ENCODE peak calls at places on chromosomes 11 and 22, in four cellular contexts. M is K562, Y is H9, O is IMR-90. F is an unnamed sample. For H3K9me3 and H3K4me1, the result is how much of the 10 kb centered on the place peaks cover.

GRCh38 chr22:50200333-50201190 is at the start of gene SELENOO:
- DNase-seq in M (peak), Y (peak), O (peak), F (peak)

GRCh38 chr11:67664213-67664585 is 10.2 kb downstream of the ALDH3B2 start:
- DNase-seq in M (no peak), Y (no peak), O (no peak), F (no peak)

GRCh38 chr22:26648011-26648497 is 9.3 kb upstream of the MIAT start:
- DNase-seq in M (no peak), Y (peak), O (no peak), F (no peak)

GRCh38 chr11:101862410-101863233 is 52.2 kb upstream of the CEP126 start:
- DNase-seq in M (no peak), Y (peak), O (peak), F (peak)

GRCh38 chr11:129273322-129273721 is 81.2 kb upstream of the ARHGAP32 start:
- DNase-seq in M (no peak), Y (no peak), O (no peak), F (no peak)

GRCh38 chr11:2807276-2807681 is 78.3 kb downstream of the CDKN1C start:
- DNase-seq in M (no peak), Y (peak), O (no peak), F (no peak)

GRCh38 chr22:27437570-27437969 is 364.0 kb downstream of the MN1 start:
- DNase-seq in M (no peak), Y (no peak), O (no peak), F (peak)

GRCh38 chr22:27046126-27046525 is 388.7 kb downstream of the MIAT start:
- DNase-seq in M (no peak), Y (no peak), O (no peak), F (no peak)

GRCh38 chr11:14132312-14132711 is 169.8 kb downstream of the SPON1 start:
- DNase-seq in M (no peak), Y (no peak), O (peak), F (no peak)

GRCh38 chr11:13309156-13309555 is 31.6 kb downstream of the BMAL1 start:
- DNase-seq in M (no peak), Y (no peak), O (no peak), F (no peak)

GRCh38 chr11:131136476-131136875 is 220.2 kb upstream of the SNX19 start:
- DNase-seq in M (no peak), Y (no peak), O (peak), F (no peak)

GRCh38 chr11:16946477-16947282 is 67.5 kb downstream of the PLEKHA7 start:
- DNase-seq in M (no peak), Y (no peak), O (no peak), F (no peak)

GRCh38 chr11:71146846-71147245 is 105.5 kb downstream of the SHANK2 start:
- DNase-seq in M (no peak), Y (no peak), O (no peak), F (no peak)

GRCh38 chr11:2099523-2100316 is 39.5 kb downstream of the IGF2 start:
- DNase-seq in M (no peak), Y (peak), O (no peak), F (peak)

GRCh38 chr11:61174275-61174674 is 13.0 kb upstream of the VPS37C start:
- DNase-seq in M (no peak), Y (no peak), O (no peak), F (no peak)

GRCh38 chr11:97487387-97487786 is 1097.6 kb downstream of the JRKL start:
- DNase-seq in M (no peak), Y (no peak), O (no peak), F (no peak)

GRCh38 chr11:117814766-117815261 is 9.7 kb downstream of the FXYD2 start:
- DNase-seq in M (no peak), Y (no peak), O (no peak), F (no peak)

GRCh38 chr22:20111045-20111688 is 4.7 kb upstream of the RANBP1 start:
- DNase-seq in M (peak), Y (no peak), O (peak), F (no peak)

GRCh38 chr22:46027219-46028068 is 50.5 kb upstream of the WNT7B start:
- DNase-seq in M (peak), Y (no peak), O (no peak), F (no peak)

GRCh38 chr11:64999478-64999877 is 2.7 kb upstream of the BATF2 start:
- DNase-seq in M (no peak), Y (no peak), O (no peak), F (no peak)

GRCh38 chr11:119195680-119196079 is 10.4 kb downstream of the NHERF4 start:
- DNase-seq in M (peak), Y (peak), O (peak), F (peak)

GRCh38 chr11:19389787-19390303 is 149.1 kb upstream of the E2F8 start:
- DNase-seq in M (no peak), Y (no peak), O (peak), F (no peak)

GRCh38 chr11:64846998-64847666 is 2.7 kb upstream of the CDC42BPG start:
- DNase-seq in M (peak), Y (peak), O (peak), F (peak)

GRCh38 chr11:18457435-18457834 is 1.8 kb downstream of the LDHAL6A start:
- DNase-seq in M (peak), Y (no peak), O (no peak), F (peak)

DNA sequence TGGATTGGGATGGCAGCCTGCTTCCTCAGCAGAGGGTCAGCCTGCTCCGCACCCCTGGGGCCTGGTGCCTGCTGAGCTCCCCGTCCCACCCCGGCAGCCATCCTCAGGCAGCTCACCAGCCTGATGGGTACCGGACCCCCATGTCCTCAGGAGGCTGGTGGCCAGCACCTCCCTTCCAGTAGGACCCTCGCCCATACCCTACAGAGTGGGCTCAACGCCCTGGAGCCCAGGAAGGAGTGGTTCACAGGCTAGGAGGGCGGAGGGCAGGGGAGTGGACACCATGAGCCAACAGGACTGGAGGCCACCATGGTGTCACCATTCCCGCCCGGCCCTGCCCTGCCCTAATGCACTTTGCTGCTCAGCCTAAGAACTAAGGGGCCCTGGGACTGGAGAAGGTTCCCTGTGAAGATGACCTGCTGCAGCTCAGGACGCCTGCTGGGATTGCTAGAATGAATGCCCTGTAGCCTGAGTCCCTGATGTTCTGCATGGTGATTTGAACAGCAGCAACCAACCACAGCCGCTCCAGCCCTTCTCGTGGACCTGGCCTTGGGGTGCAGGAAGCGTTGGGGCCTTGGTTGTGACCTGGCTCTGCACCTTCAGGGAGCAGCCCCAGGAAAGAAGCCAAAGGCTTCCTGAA is 1080.8 kb downstream of the BRD1 start:
- DNase-seq in M (no peak), Y (no peak), O (no peak), F (no peak)
- H3K9me3 ChIP-seq in M (under half), Y (under half), O (half or more), F (under half)

DNA sequence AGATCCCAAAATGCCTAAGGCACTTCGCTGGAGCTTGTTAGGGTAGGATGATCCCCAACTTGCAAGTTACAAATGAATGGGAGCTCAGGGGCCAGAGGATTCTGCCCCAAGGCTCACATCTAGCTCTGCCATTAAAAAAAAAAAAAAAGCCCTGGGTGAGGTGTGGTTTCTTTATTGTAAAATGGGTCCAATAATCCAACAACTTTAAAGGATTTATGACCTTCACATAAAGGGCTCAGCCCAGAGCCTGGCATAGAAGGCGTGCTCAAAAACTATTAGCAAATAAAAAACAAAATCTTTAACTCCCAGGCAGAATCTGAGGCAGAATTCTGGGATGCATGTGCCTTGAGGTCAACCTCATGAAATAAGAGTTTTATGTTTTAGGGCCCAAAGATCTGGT is 42.5 kb downstream of the WT1 start:
- DNase-seq in M (no peak), Y (no peak), O (no peak), F (no peak)
- H3K4me2 ChIP-seq in M (no peak), Y (no peak), O (no peak), F (no peak)

DNA sequence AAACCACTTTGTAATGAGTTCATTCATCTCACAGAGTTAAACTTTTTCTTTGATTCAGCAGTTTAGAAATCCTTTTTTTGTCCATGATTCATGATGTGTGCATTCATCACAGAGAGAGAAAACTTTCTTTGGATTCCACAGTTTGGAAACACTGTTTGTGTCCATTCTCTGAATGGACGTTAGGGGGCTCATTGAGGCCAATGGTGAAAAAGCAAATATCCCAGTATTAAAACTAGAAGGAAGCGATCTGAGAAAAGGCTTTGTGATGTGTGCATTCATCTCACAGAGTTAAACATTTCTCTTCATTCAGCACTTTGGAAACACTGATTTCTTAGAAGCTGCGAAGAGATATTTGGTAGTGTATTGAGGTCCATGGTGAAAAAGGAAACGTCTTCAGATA is 155.6 kb upstream of the TRIM48 start:
- DNase-seq in M (no peak), Y (no peak), O (no peak), F (no peak)
- H3K4me1 ChIP-seq in M (under half), Y (under half), O (under half), F (under half)

GRCh38 chr22:48825802-48826520 is 1001.7 kb downstream of the BRD1 start:
- DNase-seq in M (no peak), Y (no peak), O (no peak), F (no peak)
- H3K9me3 ChIP-seq in M (under half), Y (under half), O (half or more), F (under half)

DNA sequence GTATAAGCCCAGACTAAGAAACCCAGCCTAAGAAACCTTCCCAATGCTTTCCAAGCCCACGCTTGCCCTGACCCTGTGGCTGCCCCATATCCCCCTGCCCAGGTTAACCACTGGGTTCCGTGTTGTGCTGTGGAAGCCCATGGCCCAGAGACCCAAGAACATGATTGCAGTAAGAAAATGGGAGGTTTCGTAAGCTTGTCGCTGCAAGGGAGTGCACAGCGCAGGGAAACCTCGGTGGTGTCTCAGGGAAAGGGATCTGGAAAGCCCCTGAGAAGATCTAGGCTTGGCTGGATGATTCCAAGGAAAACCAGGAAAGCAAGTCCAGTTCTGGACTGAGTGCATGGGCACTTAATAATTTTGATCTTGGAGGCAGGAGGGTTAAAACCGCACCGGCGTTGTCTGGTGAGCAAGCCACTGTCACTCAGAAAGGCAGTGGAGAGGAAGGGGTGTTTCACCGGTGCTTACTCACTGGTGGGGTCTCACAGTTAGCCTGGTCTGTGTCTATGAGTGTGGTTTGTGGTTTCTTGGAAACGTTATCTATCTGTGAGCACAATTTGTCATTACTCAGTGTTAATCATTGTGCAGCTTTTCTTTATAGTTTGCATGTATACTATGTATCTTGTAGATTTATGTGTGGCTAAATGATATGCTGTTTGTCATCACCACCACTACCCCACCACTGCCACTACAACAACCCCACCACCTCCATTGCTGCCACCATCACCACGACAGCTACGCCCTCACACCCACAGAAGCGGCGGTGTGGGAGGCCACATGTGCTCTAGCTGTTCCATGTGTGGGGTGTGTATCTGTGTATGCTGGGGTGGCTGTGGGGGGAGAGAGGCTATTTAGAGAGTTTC is 53.3 kb upstream of the PRDM11 start:
- DNase-seq in M (no peak), Y (peak), O (peak), F (no peak)
- H3K4me2 ChIP-seq in M (no peak), Y (no peak), O (no peak), F (no peak)